ENCODE peak calls at places on chromosome 13, in six cellular contexts. T is GM12865, J is cardiac fibroblast, E is cardiac muscle cell, I is tibial artery, V is HFF-Myc. N is an unnamed sample.

GRCh38 chr13:30545320-30545719 is 72.4 kb upstream of the USPL1 start:
- DNase-seq in T (no peak), J (no peak), E (no peak), I (no peak), V (no peak), N (no peak)

GRCh38 chr13:93522486-93522885 is 295.9 kb downstream of the GPC6 start:
- DNase-seq in T (no peak), J (no peak), E (peak; percentile 31), I (no peak), V (no peak), N (peak; percentile 45)

GRCh38 chr13:44176173-44176572 is 197.5 kb upstream of the SERP2 start:
- DNase-seq in T (no peak), J (no peak), E (no peak), I (no peak), V (no peak), N (no peak)

GRCh38 chr13:80664930-80665329 is 324.0 kb upstream of the SPRY2 start:
- DNase-seq in T (no peak), J (peak; percentile 34), E (peak; percentile 68), I (no peak), V (no peak), N (no peak)

GRCh38 chr13:102587916-102588315 is 8.9 kb upstream of the TPP2 start:
- DNase-seq in T (no peak), J (no peak), E (peak; percentile 2), I (no peak), V (no peak), N (no peak)

GRCh38 chr13:71218960-71219359 is 648.0 kb downstream of the DACH1 start:
- DNase-seq in T (peak; percentile 45), J (no peak), E (no peak), I (no peak), V (no peak), N (no peak)

GRCh38 chr13:93624371-93624777 is 397.8 kb downstream of the GPC6 start:
- DNase-seq in T (no peak), J (no peak), E (peak; percentile 60), I (no peak), V (peak; percentile 41), N (no peak)

GRCh38 chr13:110363009-110363408 is 55.9 kb downstream of the COL4A2 start:
- DNase-seq in T (no peak), J (no peak), E (no peak), I (peak; percentile 84), V (no peak), N (no peak)

GRCh38 chr13:19266979-19267378 is 85.4 kb upstream of the TUBA3C start:
- DNase-seq in T (no peak), J (no peak), E (no peak), I (no peak), V (no peak), N (no peak)

GRCh38 chr13:30113983-30114491 is 193.3 kb downstream of the KATNAL1 start:
- DNase-seq in T (no peak), J (no peak), E (no peak), I (no peak), V (no peak), N (peak; percentile 26)

GRCh38 chr13:23644527-23644926 is 74.3 kb downstream of the TNFRSF19 start:
- DNase-seq in T (no peak), J (peak; percentile 38), E (peak; percentile 58), I (no peak), V (no peak), N (peak; percentile 18)

GRCh38 chr13:110307697-110308376 is 753 bp downstream of the COL4A2 start:
- DNase-seq in T (no peak), J (no peak), E (peak; percentile 56), I (peak; percentile 76), V (no peak), N (peak; percentile 56)

GRCh38 chr13:25657062-25657588 is 285.4 kb downstream of the ATP8A2 start:
- DNase-seq in T (no peak), J (no peak), E (no peak), I (no peak), V (no peak), N (no peak)

GRCh38 chr13:110332750-110333149 is 25.7 kb downstream of the COL4A2 start:
- DNase-seq in T (no peak), J (peak; percentile 45), E (no peak), I (peak; percentile 52), V (no peak), N (no peak)

GRCh38 chr13:20699715-20700114 is 3.8 kb upstream of the IL17D start:
- DNase-seq in T (no peak), J (no peak), E (no peak), I (no peak), V (no peak), N (no peak)

GRCh38 chr13:97028441-97029299 is 34.4 kb upstream of the OXGR1 start:
- DNase-seq in T (peak; percentile 37), J (peak; percentile 76), E (peak; percentile 76), I (peak; percentile 71), V (peak; percentile 14), N (peak; percentile 41)

GRCh38 chr13:98150836-98151489 is 8.1 kb downstream of the FARP1 start:
- DNase-seq in T (peak; percentile 57), J (no peak), E (no peak), I (no peak), V (no peak), N (no peak)

GRCh38 chr13:45468676-45469075 is 3.9 kb downstream of the COG3 start:
- DNase-seq in T (peak; percentile 34), J (peak; percentile 2), E (no peak), I (no peak), V (no peak), N (no peak)

GRCh38 chr13:51453308-51453958 is 597 bp upstream of the INTS6 start:
- DNase-seq in T (peak; percentile 85), J (no peak), E (no peak), I (peak; percentile 90), V (no peak), N (no peak)

GRCh38 chr13:43728411-43728810 is 58.4 kb downstream of the ENOX1 start:
- DNase-seq in T (no peak), J (peak; percentile 7), E (no peak), I (no peak), V (no peak), N (no peak)

GRCh38 chr13:29457299-29457698 is 138.2 kb downstream of the SLC7A1 start:
- DNase-seq in T (no peak), J (peak; percentile 91), E (peak; percentile 92), I (no peak), V (peak; percentile 78), N (peak; percentile 92)

GRCh38 chr13:79492313-79492798 is 11.4 kb downstream of the NDFIP2 start:
- DNase-seq in T (no peak), J (peak; percentile 33), E (no peak), I (no peak), V (no peak), N (no peak)

GRCh38 chr13:72205773-72206172 is 338.8 kb upstream of the DACH1 start:
- DNase-seq in T (no peak), J (peak; percentile 5), E (no peak), I (no peak), V (no peak), N (peak; percentile 13)

GRCh38 chr13:113369881-113370280 is 6.0 kb upstream of the GRTP1 start:
- DNase-seq in T (no peak), J (no peak), E (no peak), I (peak; percentile 53), V (no peak), N (no peak)

GRCh38 chr13:113366031-113366588 is 2.2 kb upstream of the GRTP1 start:
- DNase-seq in T (no peak), J (no peak), E (peak; percentile 2), I (peak; percentile 61), V (no peak), N (no peak)

GRCh38 chr13:113369189-113369588 is 5.3 kb upstream of the GRTP1 start:
- DNase-seq in T (no peak), J (no peak), E (no peak), I (peak; percentile 47), V (no peak), N (no peak)

GRCh38 chr13:113367020-113367560 is 3.2 kb upstream of the GRTP1 start:
- DNase-seq in T (no peak), J (no peak), E (no peak), I (peak; percentile 44), V (no peak), N (no peak)

DNA sequence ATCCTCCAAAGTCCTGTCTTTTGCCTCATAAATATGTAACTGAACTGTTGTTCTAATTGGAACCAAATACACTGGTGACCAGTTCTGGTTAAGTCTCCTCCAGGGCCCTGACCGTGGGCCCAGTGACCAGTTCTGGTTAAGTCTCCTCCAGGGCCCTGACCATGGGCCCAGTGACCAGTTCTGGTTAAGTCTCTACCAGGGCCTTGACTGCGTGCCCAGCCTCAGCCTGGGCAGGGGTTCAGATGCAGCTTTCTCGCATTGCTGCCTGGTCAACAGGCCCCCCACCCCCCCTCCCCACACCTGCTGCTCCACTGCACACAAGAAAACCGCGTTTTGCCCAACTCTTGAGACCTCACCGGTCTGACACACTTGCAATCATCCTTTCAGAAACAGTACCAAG is 3.8 kb upstream of the GRTP1 start:
- DNase-seq in T (no peak), J (no peak), E (no peak), I (peak; percentile 33), V (no peak), N (no peak)
- H3K4me3 ChIP-seq in T (no peak overlapping the region), J (no peak overlapping the region), E (no peak overlapping the region), I (no peak overlapping the region), V (no peak overlapping the region), N (no peak overlapping the region)

GRCh38 chr13:56352356-56352755 is 788.4 kb upstream of the PRR20A start:
- DNase-seq in T (no peak), J (no peak), E (no peak), I (no peak), V (no peak), N (no peak)

GRCh38 chr13:56349866-56350265 is 790.9 kb upstream of the PRR20A start:
- DNase-seq in T (no peak), J (no peak), E (no peak), I (no peak), V (no peak), N (no peak)

GRCh38 chr13:56352901-56353300 is 787.8 kb upstream of the PRR20A start:
- DNase-seq in T (no peak), J (no peak), E (no peak), I (no peak), V (no peak), N (no peak)

GRCh38 chr13:56347014-56347413 is 793.7 kb upstream of the PRR20A start:
- DNase-seq in T (no peak), J (no peak), E (no peak), I (no peak), V (no peak), N (no peak)

GRCh38 chr13:56351041-56351440 is 789.7 kb upstream of the PRR20A start:
- DNase-seq in T (no peak), J (no peak), E (no peak), I (no peak), V (no peak), N (no peak)
- TF ChIP-seq CTCF in T (no peak), J (no peak), E (no peak), I (no peak), V (no peak), N (no peak)

GRCh38 chr13:34522818-34523217 is 419.3 kb upstream of the NBEA start:
- DNase-seq in T (no peak), J (no peak), E (no peak), I (no peak), V (no peak), N (peak; percentile 4)
- H3K4me3 ChIP-seq in T (no peak overlapping the region), J (no peak overlapping the region), E (no peak overlapping the region), I (no peak overlapping the region), V (no peak overlapping the region), N (no peak overlapping the region)

GRCh38 chr13:92074658-92075057 is 676.2 kb downstream of the GPC5 start:
- DNase-seq in T (peak; percentile 9), J (peak; percentile 2), E (peak; percentile 22), I (no peak), V (no peak), N (no peak)
- TF ChIP-seq CTCF in T (peak; percentile 7), J (no peak), E (peak; percentile 45), I (no peak), V (no peak), N (no peak)